ENCODE peak calls at places on chromosomes 7 and 10, in four cellular contexts. One of them, this sample, is unnamed.

GRCh38 chr7:953547-954327 is 743 bp downstream of the ADAP1 start:
- DNase-seq in iPS-NIHi11: peak
- DNase-seq in activated naive CD8-positive, alpha-beta T cell treated with anti-CD3 and anti-CD28 coated beads, Interleukin-2, amount 50 U/mL, for 24 hours: peak
- DNase-seq in activated CD4-positive, alpha-beta memory T cell treated with anti-CD3 and anti-CD28 coated beads for 36 hours: no peak
- DNase-seq in this sample: no peak

GRCh38 chr7:140596751-140597424 is 43.7 kb downstream of the DENND2A start:
- DNase-seq in activated CD4-positive, alpha-beta memory T cell treated with anti-CD3 and anti-CD28 coated beads for 36 hours: no peak
- DNase-seq in activated naive CD8-positive, alpha-beta T cell treated with anti-CD3 and anti-CD28 coated beads, Interleukin-2, amount 50 U/mL, for 24 hours: no peak
- DNase-seq in iPS-NIHi11: no peak
- DNase-seq in this sample: no peak

GRCh38 chr7:128902761-128903585 is 7.5 kb downstream of the KCP start:
- DNase-seq in iPS-NIHi11: no peak
- DNase-seq in activated CD4-positive, alpha-beta memory T cell treated with anti-CD3 and anti-CD28 coated beads for 36 hours: no peak
- DNase-seq in activated naive CD8-positive, alpha-beta T cell treated with anti-CD3 and anti-CD28 coated beads, Interleukin-2, amount 50 U/mL, for 24 hours: no peak
- DNase-seq in this sample: no peak

GRCh38 chr7:106344861-106345260 is 60.1 kb upstream of the NAMPT start:
- DNase-seq in iPS-NIHi11: no peak
- DNase-seq in activated naive CD8-positive, alpha-beta T cell treated with anti-CD3 and anti-CD28 coated beads, Interleukin-2, amount 50 U/mL, for 24 hours: no peak
- DNase-seq in activated CD4-positive, alpha-beta memory T cell treated with anti-CD3 and anti-CD28 coated beads for 36 hours: no peak
- DNase-seq in this sample: no peak

GRCh38 chr7:23383225-23383624 is 84.1 kb downstream of the MALSU1 start:
- DNase-seq in activated CD4-positive, alpha-beta memory T cell treated with anti-CD3 and anti-CD28 coated beads for 36 hours: no peak
- DNase-seq in activated naive CD8-positive, alpha-beta T cell treated with anti-CD3 and anti-CD28 coated beads, Interleukin-2, amount 50 U/mL, for 24 hours: no peak
- DNase-seq in iPS-NIHi11: no peak
- DNase-seq in this sample: no peak

GRCh38 chr10:124109261-124109660 is 15.9 kb upstream of the CHST15 start:
- DNase-seq in activated naive CD8-positive, alpha-beta T cell treated with anti-CD3 and anti-CD28 coated beads, Interleukin-2, amount 50 U/mL, for 24 hours: no peak
- DNase-seq in iPS-NIHi11: no peak
- DNase-seq in activated CD4-positive, alpha-beta memory T cell treated with anti-CD3 and anti-CD28 coated beads for 36 hours: no peak
- DNase-seq in this sample: no peak

GRCh38 chr7:112334366-112334765 is 115.9 kb upstream of the IFRD1 start:
- DNase-seq in iPS-NIHi11: no peak
- DNase-seq in activated naive CD8-positive, alpha-beta T cell treated with anti-CD3 and anti-CD28 coated beads, Interleukin-2, amount 50 U/mL, for 24 hours: no peak
- DNase-seq in activated CD4-positive, alpha-beta memory T cell treated with anti-CD3 and anti-CD28 coated beads for 36 hours: no peak
- DNase-seq in this sample: no peak

GRCh38 chr7:50679218-50680007 is 103.3 kb downstream of the GRB10 start:
- DNase-seq in activated CD4-positive, alpha-beta memory T cell treated with anti-CD3 and anti-CD28 coated beads for 36 hours: no peak
- DNase-seq in iPS-NIHi11: no peak
- DNase-seq in activated naive CD8-positive, alpha-beta T cell treated with anti-CD3 and anti-CD28 coated beads, Interleukin-2, amount 50 U/mL, for 24 hours: no peak
- DNase-seq in this sample: peak

GRCh38 chr7:135512135-135512887 is 2.4 kb upstream of the CNOT4 start:
- DNase-seq in activated CD4-positive, alpha-beta memory T cell treated with anti-CD3 and anti-CD28 coated beads for 36 hours: no peak
- DNase-seq in activated naive CD8-positive, alpha-beta T cell treated with anti-CD3 and anti-CD28 coated beads, Interleukin-2, amount 50 U/mL, for 24 hours: peak
- DNase-seq in iPS-NIHi11: peak
- DNase-seq in this sample: no peak

GRCh38 chr7:157136372-157136771 is 2.4 kb upstream of the UBE3C start:
- DNase-seq in iPS-NIHi11: no peak
- DNase-seq in activated naive CD8-positive, alpha-beta T cell treated with anti-CD3 and anti-CD28 coated beads, Interleukin-2, amount 50 U/mL, for 24 hours: no peak
- DNase-seq in activated CD4-positive, alpha-beta memory T cell treated with anti-CD3 and anti-CD28 coated beads for 36 hours: no peak
- DNase-seq in this sample: no peak

GRCh38 chr10:132094581-132095234 is 29.0 kb downstream of the JAKMIP3 start:
- DNase-seq in activated CD4-positive, alpha-beta memory T cell treated with anti-CD3 and anti-CD28 coated beads for 36 hours: no peak
- DNase-seq in iPS-NIHi11: no peak
- DNase-seq in activated naive CD8-positive, alpha-beta T cell treated with anti-CD3 and anti-CD28 coated beads, Interleukin-2, amount 50 U/mL, for 24 hours: no peak
- DNase-seq in this sample: no peak

GRCh38 chr10:84059526-84059925 is 79.8 kb upstream of the GHITM start:
- DNase-seq in iPS-NIHi11: no peak
- DNase-seq in activated naive CD8-positive, alpha-beta T cell treated with anti-CD3 and anti-CD28 coated beads, Interleukin-2, amount 50 U/mL, for 24 hours: no peak
- DNase-seq in activated CD4-positive, alpha-beta memory T cell treated with anti-CD3 and anti-CD28 coated beads for 36 hours: no peak
- DNase-seq in this sample: no peak

GRCh38 chr7:90766814-90767564 is 170.9 kb downstream of the CDK14 start:
- DNase-seq in activated naive CD8-positive, alpha-beta T cell treated with anti-CD3 and anti-CD28 coated beads, Interleukin-2, amount 50 U/mL, for 24 hours: no peak
- DNase-seq in iPS-NIHi11: no peak
- DNase-seq in activated CD4-positive, alpha-beta memory T cell treated with anti-CD3 and anti-CD28 coated beads for 36 hours: no peak
- DNase-seq in this sample: no peak

GRCh38 chr10:36621346-36621745 is 504.1 kb upstream of the ANKRD30A start:
- DNase-seq in iPS-NIHi11: no peak
- DNase-seq in activated CD4-positive, alpha-beta memory T cell treated with anti-CD3 and anti-CD28 coated beads for 36 hours: no peak
- DNase-seq in activated naive CD8-positive, alpha-beta T cell treated with anti-CD3 and anti-CD28 coated beads, Interleukin-2, amount 50 U/mL, for 24 hours: no peak
- DNase-seq in this sample: no peak

GRCh38 chr10:43036581-43037428 is 40.1 kb upstream of the RET start:
- DNase-seq in activated CD4-positive, alpha-beta memory T cell treated with anti-CD3 and anti-CD28 coated beads for 36 hours: no peak
- DNase-seq in iPS-NIHi11: no peak
- DNase-seq in activated naive CD8-positive, alpha-beta T cell treated with anti-CD3 and anti-CD28 coated beads, Interleukin-2, amount 50 U/mL, for 24 hours: no peak
- DNase-seq in this sample: no peak

GRCh38 chr10:113337142-113337541 is 215.7 kb upstream of the HABP2 start:
- DNase-seq in activated naive CD8-positive, alpha-beta T cell treated with anti-CD3 and anti-CD28 coated beads, Interleukin-2, amount 50 U/mL, for 24 hours: no peak
- DNase-seq in activated CD4-positive, alpha-beta memory T cell treated with anti-CD3 and anti-CD28 coated beads for 36 hours: no peak
- DNase-seq in iPS-NIHi11: no peak
- DNase-seq in this sample: no peak

GRCh38 chr7:98771519-98772241 is 98.1 kb downstream of the TMEM130 start:
- DNase-seq in activated CD4-positive, alpha-beta memory T cell treated with anti-CD3 and anti-CD28 coated beads for 36 hours: no peak
- DNase-seq in activated naive CD8-positive, alpha-beta T cell treated with anti-CD3 and anti-CD28 coated beads, Interleukin-2, amount 50 U/mL, for 24 hours: no peak
- DNase-seq in iPS-NIHi11: peak
- DNase-seq in this sample: no peak

GRCh38 chr7:151472644-151473380 is 32.9 kb upstream of the CRYGN start:
- DNase-seq in activated CD4-positive, alpha-beta memory T cell treated with anti-CD3 and anti-CD28 coated beads for 36 hours: no peak
- DNase-seq in activated naive CD8-positive, alpha-beta T cell treated with anti-CD3 and anti-CD28 coated beads, Interleukin-2, amount 50 U/mL, for 24 hours: no peak
- DNase-seq in iPS-NIHi11: no peak
- DNase-seq in this sample: no peak

GRCh38 chr10:93462881-93463280 is 19.3 kb downstream of the MYOF start:
- DNase-seq in activated CD4-positive, alpha-beta memory T cell treated with anti-CD3 and anti-CD28 coated beads for 36 hours: peak
- DNase-seq in iPS-NIHi11: no peak
- DNase-seq in activated naive CD8-positive, alpha-beta T cell treated with anti-CD3 and anti-CD28 coated beads, Interleukin-2, amount 50 U/mL, for 24 hours: peak
- DNase-seq in this sample: no peak

GRCh38 chr7:109579876-109580275 is 1010.2 kb downstream of the DNAJB9 start:
- DNase-seq in activated naive CD8-positive, alpha-beta T cell treated with anti-CD3 and anti-CD28 coated beads, Interleukin-2, amount 50 U/mL, for 24 hours: no peak
- DNase-seq in activated CD4-positive, alpha-beta memory T cell treated with anti-CD3 and anti-CD28 coated beads for 36 hours: no peak
- DNase-seq in iPS-NIHi11: no peak
- DNase-seq in this sample: no peak

GRCh38 chr7:45597286-45597984 is 23.3 kb downstream of the ADCY1 start:
- DNase-seq in iPS-NIHi11: no peak
- DNase-seq in activated CD4-positive, alpha-beta memory T cell treated with anti-CD3 and anti-CD28 coated beads for 36 hours: peak
- DNase-seq in activated naive CD8-positive, alpha-beta T cell treated with anti-CD3 and anti-CD28 coated beads, Interleukin-2, amount 50 U/mL, for 24 hours: no peak
- DNase-seq in this sample: no peak

GRCh38 chr7:39342763-39343162 is 223.4 kb upstream of the YAE1 start:
- DNase-seq in activated naive CD8-positive, alpha-beta T cell treated with anti-CD3 and anti-CD28 coated beads, Interleukin-2, amount 50 U/mL, for 24 hours: no peak
- DNase-seq in iPS-NIHi11: no peak
- DNase-seq in activated CD4-positive, alpha-beta memory T cell treated with anti-CD3 and anti-CD28 coated beads for 36 hours: no peak
- DNase-seq in this sample: no peak

GRCh38 chr7:47799529-47799928 is 148.7 kb downstream of the PKD1L1 start:
- DNase-seq in activated naive CD8-positive, alpha-beta T cell treated with anti-CD3 and anti-CD28 coated beads, Interleukin-2, amount 50 U/mL, for 24 hours: no peak
- DNase-seq in activated CD4-positive, alpha-beta memory T cell treated with anti-CD3 and anti-CD28 coated beads for 36 hours: no peak
- DNase-seq in iPS-NIHi11: no peak
- DNase-seq in this sample: no peak

This sample was measured in iPS DF 19.7.